ENCODE peak calls at places on chromosomes 13 and 19, in nine cellular contexts. One of them, this sample, is unnamed.

GRCh38 chr19:52600639-52601024 is 30.5 kb downstream of the ZNF701 start:
- DNase-seq in MCF 10A: no peak
- DNase-seq in H1: no peak
- DNase-seq in type B pancreatic cell: no peak
- DNase-seq in Peyer's patch: peak; percentile 88
- DNase-seq in fibroblast of the aortic adventitia: no peak
- DNase-seq in AG10803: no peak
- DNase-seq in testis: peak; percentile 21
- DNase-seq in AG04450: no peak
- DNase-seq in this sample: peak; percentile 17

GRCh38 chr13:21813844-21814243 is 143.0 kb downstream of the FGF9 start:
- DNase-seq in AG04450: no peak
- DNase-seq in fibroblast of the aortic adventitia: no peak
- DNase-seq in H1: no peak
- DNase-seq in Peyer's patch: no peak
- DNase-seq in type B pancreatic cell: no peak
- DNase-seq in testis: no peak
- DNase-seq in MCF 10A: no peak
- DNase-seq in AG10803: no peak
- DNase-seq in this sample: no peak

GRCh38 chr19:11196406-11197287 is 698 bp downstream of the KANK2 start:
- DNase-seq in AG10803: peak; percentile 33
- DNase-seq in H1: peak; percentile 71
- DNase-seq in Peyer's patch: peak; percentile 63
- DNase-seq in type B pancreatic cell: no peak
- DNase-seq in fibroblast of the aortic adventitia: no peak
- DNase-seq in MCF 10A: no peak
- DNase-seq in testis: no peak
- DNase-seq in AG04450: no peak
- DNase-seq in this sample: no peak

GRCh38 chr13:73872397-73872796 is 261.8 kb downstream of the KLF12 start:
- DNase-seq in AG10803: no peak
- DNase-seq in AG04450: no peak
- DNase-seq in fibroblast of the aortic adventitia: no peak
- DNase-seq in testis: no peak
- DNase-seq in type B pancreatic cell: no peak
- DNase-seq in H1: no peak
- DNase-seq in MCF 10A: no peak
- DNase-seq in Peyer's patch: no peak
- DNase-seq in this sample: no peak

GRCh38 chr19:40139533-40140287 is 49.0 kb upstream of the ZNF780A start:
- DNase-seq in type B pancreatic cell: no peak
- DNase-seq in fibroblast of the aortic adventitia: peak; percentile 75
- DNase-seq in AG10803: peak; percentile 59
- DNase-seq in testis: no peak
- DNase-seq in AG04450: peak; percentile 15
- DNase-seq in H1: peak; percentile 47
- DNase-seq in Peyer's patch: no peak
- DNase-seq in MCF 10A: peak; percentile 63
- DNase-seq in this sample: no peak

GRCh38 chr19:46611791-46612190 is 10.7 kb downstream of the CALM3 start:
- DNase-seq in H1: no peak
- DNase-seq in Peyer's patch: no peak
- DNase-seq in AG10803: no peak
- DNase-seq in testis: no peak
- DNase-seq in MCF 10A: no peak
- DNase-seq in AG04450: no peak
- DNase-seq in type B pancreatic cell: no peak
- DNase-seq in fibroblast of the aortic adventitia: no peak
- DNase-seq in this sample: no peak

GRCh38 chr13:25971077-25971476 is 80.7 kb downstream of the SHISA2 start:
- DNase-seq in testis: no peak
- DNase-seq in H1: no peak
- DNase-seq in AG10803: no peak
- DNase-seq in fibroblast of the aortic adventitia: no peak
- DNase-seq in MCF 10A: no peak
- DNase-seq in type B pancreatic cell: no peak
- DNase-seq in AG04450: no peak
- DNase-seq in Peyer's patch: no peak
- DNase-seq in this sample: no peak

GRCh38 chr13:98598043-98598442 is 21.1 kb upstream of the STK24 start:
- DNase-seq in AG10803: no peak
- DNase-seq in testis: no peak
- DNase-seq in Peyer's patch: no peak
- DNase-seq in fibroblast of the aortic adventitia: peak; percentile 15
- DNase-seq in H1: no peak
- DNase-seq in AG04450: no peak
- DNase-seq in MCF 10A: no peak
- DNase-seq in type B pancreatic cell: no peak
- DNase-seq in this sample: no peak

GRCh38 chr13:79775830-79776229 is 294.9 kb downstream of the NDFIP2 start:
- DNase-seq in AG04450: peak; percentile 47
- DNase-seq in AG10803: peak; percentile 84
- DNase-seq in Peyer's patch: no peak
- DNase-seq in fibroblast of the aortic adventitia: peak; percentile 90
- DNase-seq in H1: no peak
- DNase-seq in type B pancreatic cell: no peak
- DNase-seq in MCF 10A: peak; percentile 58
- DNase-seq in testis: peak; percentile 40
- DNase-seq in this sample: no peak

GRCh38 chr13:44169018-44169909 is 204.4 kb upstream of the SERP2 start:
- DNase-seq in testis: no peak
- DNase-seq in H1: no peak
- DNase-seq in type B pancreatic cell: no peak
- DNase-seq in fibroblast of the aortic adventitia: peak; percentile 32
- DNase-seq in Peyer's patch: no peak
- DNase-seq in AG10803: peak; percentile 89
- DNase-seq in MCF 10A: no peak
- DNase-seq in AG04450: no peak
- DNase-seq in this sample: no peak

GRCh38 chr13:28100149-28101121 is at the start of gene FLT3:
- DNase-seq in Peyer's patch: no peak
- DNase-seq in testis: peak; percentile 59
- DNase-seq in type B pancreatic cell: no peak
- DNase-seq in fibroblast of the aortic adventitia: peak; percentile 2
- DNase-seq in MCF 10A: peak; percentile 29
- DNase-seq in AG10803: peak; percentile 5
- DNase-seq in AG04450: no peak
- DNase-seq in H1: peak; percentile 82
- DNase-seq in this sample: no peak

GRCh38 chr19:46841458-46842083 is 9.1 kb downstream of the AP2S1 start:
- DNase-seq in fibroblast of the aortic adventitia: peak; percentile 48
- DNase-seq in H1: no peak
- DNase-seq in Peyer's patch: peak; percentile 66
- DNase-seq in testis: peak; percentile 81
- DNase-seq in AG04450: no peak
- DNase-seq in type B pancreatic cell: no peak
- DNase-seq in MCF 10A: peak; percentile 61
- DNase-seq in AG10803: peak; percentile 55
- DNase-seq in this sample: no peak

GRCh38 chr19:46670874-46671273 is 9.9 kb upstream of the DACT3 start:
- DNase-seq in H1: no peak
- DNase-seq in AG04450: no peak
- DNase-seq in AG10803: peak; percentile 20
- DNase-seq in Peyer's patch: no peak
- DNase-seq in type B pancreatic cell: no peak
- DNase-seq in MCF 10A: no peak
- DNase-seq in fibroblast of the aortic adventitia: no peak
- DNase-seq in testis: no peak
- DNase-seq in this sample: no peak

GRCh38 chr13:19836472-19836871 is 27.0 kb downstream of the ZMYM5 start:
- DNase-seq in MCF 10A: peak; percentile 13
- DNase-seq in fibroblast of the aortic adventitia: peak; percentile 28
- DNase-seq in H1: no peak
- DNase-seq in AG04450: no peak
- DNase-seq in type B pancreatic cell: no peak
- DNase-seq in testis: no peak
- DNase-seq in AG10803: no peak
- DNase-seq in Peyer's patch: no peak
- DNase-seq in this sample: no peak

GRCh38 chr19:30084390-30084819 is 142.4 kb downstream of the URI1 start:
- DNase-seq in fibroblast of the aortic adventitia: no peak
- DNase-seq in AG04450: no peak
- DNase-seq in MCF 10A: no peak
- DNase-seq in testis: peak; percentile 57
- DNase-seq in Peyer's patch: peak; percentile 18
- DNase-seq in AG10803: no peak
- DNase-seq in H1: no peak
- DNase-seq in type B pancreatic cell: no peak
- DNase-seq in this sample: no peak

GRCh38 chr19:13487985-13488384 is 18.3 kb downstream of the CACNA1A start:
- DNase-seq in AG10803: no peak
- DNase-seq in MCF 10A: no peak
- DNase-seq in AG04450: no peak
- DNase-seq in testis: no peak
- DNase-seq in Peyer's patch: no peak
- DNase-seq in fibroblast of the aortic adventitia: no peak
- DNase-seq in H1: no peak
- DNase-seq in type B pancreatic cell: no peak
- DNase-seq in this sample: no peak

GRCh38 chr19:15091918-15092753 is 10.1 kb downstream of the OR1I1 start:
- DNase-seq in AG04450: peak; percentile 39
- DNase-seq in H1: peak; percentile 54
- DNase-seq in fibroblast of the aortic adventitia: peak; percentile 85
- DNase-seq in AG10803: peak; percentile 64
- DNase-seq in Peyer's patch: no peak
- DNase-seq in testis: peak; percentile 66
- DNase-seq in MCF 10A: peak; percentile 74
- DNase-seq in type B pancreatic cell: no peak
- DNase-seq in this sample: peak; percentile 20

GRCh38 chr13:111494641-111495040 is 174.2 kb downstream of the TEX29 start:
- DNase-seq in AG04450: no peak
- DNase-seq in testis: no peak
- DNase-seq in H1: no peak
- DNase-seq in fibroblast of the aortic adventitia: no peak
- DNase-seq in AG10803: no peak
- DNase-seq in Peyer's patch: no peak
- DNase-seq in type B pancreatic cell: peak; percentile 11
- DNase-seq in MCF 10A: no peak
- DNase-seq in this sample: no peak

DNA sequence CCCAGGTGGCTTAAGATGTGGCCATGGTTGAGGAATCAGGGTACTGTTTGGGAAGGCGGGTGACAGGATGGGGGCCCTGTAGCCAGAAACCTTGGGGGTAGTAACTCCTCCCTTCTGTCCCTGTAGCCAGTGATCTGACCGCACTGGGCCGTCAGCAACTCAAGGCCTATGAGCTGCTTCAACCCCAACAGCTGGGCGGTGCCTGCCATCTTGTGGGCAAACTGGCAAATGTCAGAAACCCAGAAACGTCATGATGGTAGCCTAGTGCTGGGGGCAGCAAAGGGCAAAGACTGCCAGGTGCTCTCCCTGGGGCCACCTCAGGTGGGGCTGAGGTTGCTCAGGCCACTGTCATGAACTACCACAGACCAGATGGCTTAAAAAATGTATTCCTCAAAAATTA is 3.5 kb downstream of the COPE start:
- DNase-seq in Peyer's patch: peak; percentile 68
- DNase-seq in testis: peak; percentile 82
- DNase-seq in AG10803: peak; percentile 55
- DNase-seq in H1: peak; percentile 68
- DNase-seq in AG04450: no peak
- DNase-seq in type B pancreatic cell: no peak
- DNase-seq in MCF 10A: peak; percentile 58
- DNase-seq in fibroblast of the aortic adventitia: peak; percentile 38
- DNase-seq in this sample: no peak
- TF ChIP-seq CTCF in Peyer's patch: peak; percentile 48
- TF ChIP-seq CTCF in testis: peak; percentile 40
- TF ChIP-seq CTCF in AG10803: peak; percentile 44
- TF ChIP-seq CTCF in H1: peak; percentile 90
- TF ChIP-seq CTCF in AG04450: peak; percentile 33
- TF ChIP-seq CTCF in type B pancreatic cell: peak; percentile 62
- TF ChIP-seq CTCF in MCF 10A: peak; percentile 36
- TF ChIP-seq CTCF in fibroblast of the aortic adventitia: peak; percentile 25
- TF ChIP-seq CTCF in this sample: no peak

GRCh38 chr19:56119585-56119978 is 1.5 kb downstream of the ZNF787 start:
- DNase-seq in MCF 10A: peak; percentile 14
- DNase-seq in testis: no peak
- DNase-seq in AG10803: peak; percentile 55
- DNase-seq in Peyer's patch: peak; percentile 73
- DNase-seq in H1: no peak
- DNase-seq in AG04450: no peak
- DNase-seq in fibroblast of the aortic adventitia: peak; percentile 52
- DNase-seq in type B pancreatic cell: no peak
- DNase-seq in this sample: no peak
- TF ChIP-seq CTCF in MCF 10A: no peak
- TF ChIP-seq CTCF in testis: no peak
- TF ChIP-seq CTCF in AG10803: no peak
- TF ChIP-seq CTCF in Peyer's patch: no peak
- TF ChIP-seq CTCF in H1: no peak
- TF ChIP-seq CTCF in AG04450: no peak
- TF ChIP-seq CTCF in fibroblast of the aortic adventitia: no peak
- TF ChIP-seq CTCF in type B pancreatic cell: no peak
- TF ChIP-seq CTCF in this sample: no peak

GRCh38 chr13:46799139-46799538 is 2.2 kb upstream of the ESD start:
- DNase-seq in H1: no peak
- DNase-seq in AG10803: no peak
- DNase-seq in type B pancreatic cell: no peak
- DNase-seq in MCF 10A: no peak
- DNase-seq in fibroblast of the aortic adventitia: no peak
- DNase-seq in AG04450: no peak
- DNase-seq in Peyer's patch: no peak
- DNase-seq in testis: no peak
- DNase-seq in this sample: no peak
- TF ChIP-seq CTCF in H1: no peak
- TF ChIP-seq CTCF in AG10803: no peak
- TF ChIP-seq CTCF in type B pancreatic cell: no peak
- TF ChIP-seq CTCF in MCF 10A: no peak
- TF ChIP-seq CTCF in fibroblast of the aortic adventitia: no peak
- TF ChIP-seq CTCF in AG04450: no peak
- TF ChIP-seq CTCF in Peyer's patch: no peak
- TF ChIP-seq CTCF in testis: no peak
- TF ChIP-seq CTCF in this sample: no peak

GRCh38 chr19:3573858-3574637 is 1.3 kb downstream of the HMG20B start:
- DNase-seq in AG10803: peak; percentile 94
- DNase-seq in MCF 10A: peak; percentile 99
- DNase-seq in AG04450: peak; percentile 75
- DNase-seq in Peyer's patch: peak; percentile 97
- DNase-seq in fibroblast of the aortic adventitia: peak; percentile 89
- DNase-seq in type B pancreatic cell: peak; percentile 85
- DNase-seq in testis: peak; percentile 97
- DNase-seq in H1: peak; percentile 100
- DNase-seq in this sample: peak; percentile 70

GRCh38 chr19:3576696-3577443 is 4.1 kb downstream of the HMG20B start:
- DNase-seq in AG10803: peak; percentile 70
- DNase-seq in type B pancreatic cell: no peak
- DNase-seq in H1: peak; percentile 93
- DNase-seq in Peyer's patch: peak; percentile 71
- DNase-seq in MCF 10A: no peak
- DNase-seq in AG04450: no peak
- DNase-seq in testis: no peak
- DNase-seq in fibroblast of the aortic adventitia: peak; percentile 80
- DNase-seq in this sample: no peak

GRCh38 chr19:3575949-3576673 is 3.4 kb downstream of the HMG20B start:
- DNase-seq in fibroblast of the aortic adventitia: no peak
- DNase-seq in H1: no peak
- DNase-seq in Peyer's patch: no peak
- DNase-seq in MCF 10A: no peak
- DNase-seq in testis: no peak
- DNase-seq in type B pancreatic cell: no peak
- DNase-seq in AG04450: no peak
- DNase-seq in AG10803: no peak
- DNase-seq in this sample: no peak

GRCh38 chr19:3573162-3573857 is 566 bp downstream of the HMG20B start:
- DNase-seq in AG04450: no peak
- DNase-seq in type B pancreatic cell: no peak
- DNase-seq in AG10803: no peak
- DNase-seq in testis: no peak
- DNase-seq in H1: peak; percentile 73
- DNase-seq in MCF 10A: no peak
- DNase-seq in Peyer's patch: no peak
- DNase-seq in fibroblast of the aortic adventitia: no peak
- DNase-seq in this sample: no peak

GRCh38 chr19:3575260-3575741 is 2.6 kb downstream of the HMG20B start:
- DNase-seq in AG04450: no peak
- DNase-seq in MCF 10A: peak; percentile 79
- DNase-seq in Peyer's patch: no peak
- DNase-seq in H1: peak; percentile 83
- DNase-seq in testis: peak; percentile 49
- DNase-seq in AG10803: no peak
- DNase-seq in fibroblast of the aortic adventitia: no peak
- DNase-seq in type B pancreatic cell: no peak
- DNase-seq in this sample: no peak
- TF ChIP-seq CTCF in AG04450: peak; percentile 27
- TF ChIP-seq CTCF in MCF 10A: peak; percentile 28
- TF ChIP-seq CTCF in Peyer's patch: peak; percentile 14
- TF ChIP-seq CTCF in H1: peak; percentile 71
- TF ChIP-seq CTCF in testis: no peak
- TF ChIP-seq CTCF in AG10803: no peak
- TF ChIP-seq CTCF in fibroblast of the aortic adventitia: peak; percentile 36
- TF ChIP-seq CTCF in type B pancreatic cell: peak; percentile 60
- TF ChIP-seq CTCF in this sample: no peak

This sample was measured in natural killer cell.